ENCODE peak calls at places on chromosome X, in ten cellular contexts. U is B cell, S is tibial nerve, G is GM06990, T is choroid plexus epithelial cell, Z is HepG2, Y is esophagus squamous epithelium, M is GM12865, P is WTC11, V is fibroblast of lung. W is an unnamed sample.

GRCh38 chrX:45322382-45322781 is 121.7 kb upstream of the DIPK2B start:
- DNase-seq in M (peak), P (peak), T (peak), G (no peak), S (peak), Z (peak), V (peak), Y (no peak), U (no peak), W (no peak)

GRCh38 chrX:48663241-48663640 is 20.4 kb upstream of the WAS start:
- DNase-seq in U (no peak), S (no peak), M (no peak), P (no peak), Z (no peak), V (no peak), Y (no peak), T (no peak), G (no peak), W (no peak)

GRCh38 chrX:85996555-85996954 is 50.8 kb downstream of the CHM start:
- DNase-seq in P (no peak), M (no peak), Y (no peak), Z (no peak), U (no peak), V (no peak), S (no peak), T (no peak), G (no peak), W (no peak)

GRCh38 chrX:7435822-7436221 is 287.9 kb upstream of the PUDP start:
- DNase-seq in S (no peak), V (no peak), U (no peak), Y (no peak), P (no peak), Z (no peak), G (no peak), T (peak), M (no peak), W (no peak)

GRCh38 chrX:25925956-25926355 is 212.2 kb upstream of the MAGEB18 start:
- DNase-seq in P (no peak), T (no peak), V (peak), Y (no peak), M (no peak), U (no peak), Z (no peak), S (no peak), G (no peak), W (no peak)

GRCh38 chrX:12950851-12951589 is 23.9 kb upstream of the TMSB4X start:
- DNase-seq in S (no peak), T (peak), V (no peak), Y (no peak), P (peak), M (peak), Z (peak), G (peak), U (no peak), W (no peak)

GRCh38 chrX:1316527-1316926 is 20.1 kb upstream of the IL3RA start:
- DNase-seq in Z (no peak), T (no peak), U (no peak), M (no peak), P (no peak), Y (peak), V (no peak), S (peak), G (no peak), W (peak)

GRCh38 chrX:116667346-116667745 is 204.6 kb upstream of the CT83 start:
- DNase-seq in P (no peak), V (no peak), G (no peak), Y (no peak), U (no peak), S (no peak), M (no peak), T (no peak), Z (no peak), W (no peak)

DNA sequence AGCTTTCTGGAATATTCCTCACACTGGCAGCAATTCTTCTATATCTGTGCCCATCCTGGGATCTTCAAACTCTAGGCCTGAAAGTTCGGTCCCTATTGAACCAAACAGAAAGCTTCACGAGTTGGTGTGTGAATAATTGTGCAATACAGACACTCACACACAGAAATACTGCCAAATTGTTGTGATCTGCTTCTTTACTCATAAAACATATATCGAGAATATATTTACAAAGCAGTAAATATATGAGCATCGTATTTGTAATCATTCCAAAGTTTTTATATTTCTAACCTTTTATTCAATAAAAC is 56.6 kb upstream of the BEX4 start:
- DNase-seq in P (no peak), M (no peak), G (no peak), Z (no peak), V (no peak), Y (no peak), S (no peak), T (no peak), U (no peak), W (no peak)
- TF ChIP-seq CTCF in P (no peak), M (no peak), G (no peak), Z (no peak), V (no peak), Y (no peak), S (no peak), T (no peak), U (peak), W (peak)

GRCh38 chrX:55451990-55452824 is at the start of gene MAGEH1:
- DNase-seq in Y (peak), G (peak), M (peak), T (peak), U (peak), S (peak), Z (peak), V (peak), P (peak), W (peak)
- TF ChIP-seq CTCF in Y (no peak), G (no peak), M (no peak), T (no peak), U (no peak), S (no peak), Z (no peak), V (no peak), P (no peak), W (no peak)

GRCh38 chrX:53072418-53073114 is 9.6 kb upstream of the TSPYL2 start:
- DNase-seq in U (no peak), Y (no peak), P (no peak), V (no peak), S (no peak), Z (no peak), T (no peak), M (no peak), G (no peak), W (no peak)
- TF ChIP-seq CTCF in U (no peak), Y (no peak), P (no peak), V (no peak), S (no peak), Z (no peak), T (no peak), M (no peak), G (no peak), W (no peak)

DNA sequence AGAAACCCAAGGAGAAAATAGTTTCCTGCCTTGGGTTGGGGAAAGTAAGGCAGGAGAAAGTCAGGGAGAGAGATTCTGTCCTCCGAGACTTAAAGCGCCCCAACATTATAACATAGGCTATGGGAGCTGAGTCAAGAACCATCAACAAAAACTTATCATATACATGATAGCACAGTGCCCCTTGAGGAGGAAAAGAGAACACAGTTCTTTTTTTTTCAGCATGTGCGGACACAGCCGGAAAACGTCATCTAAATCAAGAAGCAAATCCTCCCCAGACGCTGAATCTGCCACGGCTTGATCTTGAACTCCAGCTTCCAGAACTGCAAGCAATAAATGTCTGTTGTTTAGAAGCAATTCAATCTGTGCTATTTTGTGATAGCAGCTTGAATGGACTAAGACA is 549.6 kb upstream of the PRKX start:
- DNase-seq in Z (no peak), V (no peak), M (no peak), G (no peak), T (no peak), S (no peak), P (no peak), U (no peak), Y (no peak), W (no peak)
- TF ChIP-seq CTCF in Z (no peak), V (no peak), M (no peak), G (no peak), T (no peak), S (no peak), P (no peak), U (no peak), Y (peak), W (no peak)

GRCh38 chrX:144717682-144718081 is 529.6 kb upstream of the SPANXN1 start:
- DNase-seq in S (no peak), Y (no peak), Z (no peak), U (no peak), V (no peak), G (no peak), P (no peak), T (no peak), M (no peak), W (no peak)
- TF ChIP-seq CTCF in S (no peak), Y (no peak), Z (no peak), U (no peak), V (no peak), G (no peak), P (no peak), T (no peak), M (no peak), W (no peak)

GRCh38 chrX:131544218-131544617 is 344 bp downstream of the OR13H1 start:
- DNase-seq in V (no peak), T (no peak), Z (no peak), S (no peak), Y (no peak), G (no peak), U (no peak), P (peak), M (no peak), W (no peak)
- TF ChIP-seq CTCF in V (no peak), T (no peak), Z (no peak), S (no peak), Y (no peak), G (no peak), U (no peak), P (no peak), M (no peak), W (no peak)

GRCh38 chrX:24515447-24515846 is 50.4 kb downstream of the PDK3 start:
- DNase-seq in S (no peak), T (peak), P (no peak), Z (no peak), G (no peak), M (no peak), Y (no peak), V (peak), U (no peak), W (no peak)
- TF ChIP-seq CTCF in S (no peak), T (peak), P (no peak), Z (peak), G (no peak), M (no peak), Y (peak), V (peak), U (no peak), W (no peak)

GRCh38 chrX:49748211-49748956 is 52.6 kb upstream of the PAGE1 start:
- DNase-seq in S (no peak), Y (no peak), G (no peak), T (no peak), Z (no peak), U (no peak), P (no peak), V (no peak), M (no peak), W (no peak)

GRCh38 chrX:49756692-49757091 is 60.9 kb upstream of the PAGE1 start:
- DNase-seq in T (no peak), S (no peak), P (no peak), M (peak), V (no peak), U (no peak), G (no peak), Z (no peak), Y (no peak), W (no peak)

GRCh38 chrX:49753691-49754090 is 57.9 kb upstream of the PAGE1 start:
- DNase-seq in Y (no peak), S (no peak), M (no peak), P (no peak), T (no peak), U (no peak), G (no peak), V (no peak), Z (no peak), W (no peak)

DNA sequence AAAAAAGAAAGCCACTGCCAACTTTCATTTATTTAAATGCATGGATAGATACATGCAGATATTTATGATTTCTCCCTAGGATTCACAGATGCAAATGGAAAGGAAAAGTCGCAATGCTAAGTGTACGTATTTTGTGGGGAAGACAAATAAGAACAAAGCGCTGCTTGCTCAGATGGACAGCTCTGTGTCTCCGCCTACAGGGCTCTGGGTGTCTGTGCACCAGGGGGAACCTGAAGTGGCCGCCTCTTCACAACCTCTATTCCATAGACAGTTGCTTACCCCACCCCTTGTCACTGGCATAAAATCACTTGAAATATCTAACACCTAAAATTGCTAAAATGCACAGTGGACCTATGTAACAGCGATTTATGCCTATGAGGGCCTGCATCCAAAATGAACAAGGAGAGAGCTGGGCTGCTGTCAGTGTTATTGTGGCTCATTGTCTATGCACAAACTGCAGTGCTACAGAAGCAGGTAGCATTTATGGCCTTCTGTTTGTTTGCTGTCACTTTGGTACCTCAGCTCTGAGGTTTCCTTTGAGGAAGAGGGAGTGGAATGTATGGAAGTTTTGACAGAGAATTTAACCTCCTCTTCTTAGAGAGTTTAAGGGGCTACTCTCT is 58.6 kb upstream of the PAGE1 start:
- DNase-seq in M (peak), G (no peak), P (peak), V (peak), T (peak), U (no peak), Y (no peak), Z (peak), S (peak), W (peak)
- TF ChIP-seq CTCF in M (peak), G (peak), P (peak), V (peak), T (peak), U (peak), Y (peak), Z (peak), S (peak), W (peak)

GRCh38 chrX:55593296-55593695 is 29.9 kb upstream of the FOXR2 start:
- DNase-seq in Y (no peak), T (no peak), P (no peak), M (no peak), Z (no peak), U (no peak), S (no peak), G (no peak), V (no peak), W (no peak)

GRCh38 chrX:55593756-55594257 is 29.4 kb upstream of the FOXR2 start:
- DNase-seq in M (no peak), V (no peak), T (no peak), U (no peak), S (no peak), Z (no peak), P (no peak), G (no peak), Y (no peak), W (no peak)

DNA sequence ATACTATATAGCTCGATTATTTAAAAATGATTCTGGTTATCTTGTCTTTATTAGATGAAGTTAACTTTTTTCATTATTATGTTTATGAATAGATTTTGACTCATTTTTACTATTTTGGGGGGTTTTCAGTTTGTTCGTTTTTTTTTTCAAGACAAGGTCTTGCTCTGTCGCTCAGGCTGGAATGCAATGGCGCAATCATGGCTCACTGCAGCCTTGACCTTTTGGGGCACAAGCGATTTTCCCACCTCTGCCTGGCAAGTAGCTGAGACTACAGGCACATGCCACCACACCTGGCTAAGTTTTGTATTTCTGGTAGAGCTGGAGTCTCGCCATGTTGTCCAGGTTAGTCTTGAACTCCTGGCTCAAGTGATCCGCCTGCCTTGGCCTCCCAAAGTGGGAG is 24.9 kb upstream of the FOXR2 start:
- DNase-seq in M (no peak), G (no peak), V (no peak), U (no peak), S (no peak), Y (no peak), T (no peak), Z (no peak), P (no peak), W (no peak)
- TF ChIP-seq CTCF in M (no peak), G (no peak), V (no peak), U (no peak), S (no peak), Y (no peak), T (no peak), Z (no peak), P (no peak), W (no peak)

GRCh38 chrX:106170318-106170717 is 2.2 kb downstream of the PWWP3B start:
- DNase-seq in M (peak), G (no peak), U (no peak), Y (no peak), S (peak), P (no peak), T (peak), Z (no peak), V (peak), W (no peak)
- TF ChIP-seq CTCF in M (peak), G (peak), U (no peak), Y (no peak), S (peak), P (no peak), T (peak), Z (peak), V (peak), W (no peak)